ENCODE peak calls at places on chromosomes 12 and 14, in seven cellular contexts. L is GM12865, U is fibroblast of the aortic adventitia, T is A549, N is K562, Y is endothelial cell, D is AG10803. O is an unnamed sample.

GRCh38 chr14:60094306-60094897 is 2.7 kb downstream of the PCNX4 start:
- DNase-seq in U (peak; percentile 44), Y (peak; percentile 11), T (no peak), L (peak; percentile 68), D (peak; percentile 78), N (peak; percentile 35), O (peak; percentile 71)

GRCh38 chr12:5096241-5096880 is 52.7 kb downstream of the KCNA5 start:
- DNase-seq in U (peak; percentile 23), N (no peak), D (peak; percentile 80), Y (no peak), L (no peak), T (no peak), O (peak; percentile 47)

GRCh38 chr12:128617304-128617833 is 206.4 kb downstream of the SLC15A4 start:
- DNase-seq in D (no peak), U (no peak), L (no peak), T (no peak), Y (no peak), N (no peak), O (no peak)

GRCh38 chr12:109738878-109739665 is 25.4 kb downstream of the FAM222A start:
- DNase-seq in N (no peak), L (no peak), D (peak; percentile 31), Y (no peak), T (no peak), U (peak; percentile 29), O (no peak)

GRCh38 chr12:100793182-100793581 is 1.4 kb upstream of the ANO4 start:
- DNase-seq in D (peak; percentile 56), N (no peak), Y (no peak), U (peak; percentile 17), T (no peak), L (no peak), O (peak; percentile 45)

GRCh38 chr14:102727336-102728095 is 49.7 kb upstream of the TRAF3 start:
- DNase-seq in N (no peak), T (no peak), U (peak; percentile 13), L (no peak), D (no peak), Y (no peak), O (no peak)

GRCh38 chr14:25848601-25849000 is 749.2 kb downstream of the NOVA1 start:
- DNase-seq in N (no peak), D (no peak), Y (no peak), T (no peak), U (no peak), L (no peak), O (no peak)

GRCh38 chr12:52944683-52945388 is 4.1 kb upstream of the KRT18 start:
- DNase-seq in U (no peak), N (no peak), Y (no peak), L (no peak), D (no peak), T (no peak), O (no peak)

GRCh38 chr12:18165422-18165871 is 75.5 kb upstream of the RERGL start:
- DNase-seq in N (no peak), Y (no peak), L (peak; percentile 92), U (peak; percentile 55), D (peak; percentile 36), T (no peak), O (no peak)

GRCh38 chr12:121184425-121184824 is 25.5 kb upstream of the P2RX4 start:
- DNase-seq in T (no peak), U (no peak), D (no peak), Y (no peak), L (no peak), N (no peak), O (no peak)

GRCh38 chr12:51004504-51004903 is 21.7 kb downstream of the SLC11A2 start:
- DNase-seq in Y (no peak), D (no peak), N (no peak), L (no peak), T (no peak), U (no peak), O (no peak)

GRCh38 chr12:49440031-49440430 is 72.8 kb downstream of the SPATS2 start:
- DNase-seq in Y (no peak), L (no peak), U (no peak), T (no peak), N (no peak), D (no peak), O (no peak)

GRCh38 chr12:69999561-69999960 is 174.5 kb downstream of the MYRFL start:
- DNase-seq in D (no peak), T (no peak), U (no peak), N (no peak), L (no peak), Y (no peak), O (no peak)

GRCh38 chr14:99589651-99590530 is 14.1 kb downstream of the CCDC85C start:
- DNase-seq in Y (no peak), U (no peak), L (no peak), D (no peak), N (no peak), T (no peak), O (no peak)
- TF ChIP-seq CTCF in Y (no peak), U (no peak), L (no peak), D (no peak), N (no peak), T (no peak), O (no peak)

DNA sequence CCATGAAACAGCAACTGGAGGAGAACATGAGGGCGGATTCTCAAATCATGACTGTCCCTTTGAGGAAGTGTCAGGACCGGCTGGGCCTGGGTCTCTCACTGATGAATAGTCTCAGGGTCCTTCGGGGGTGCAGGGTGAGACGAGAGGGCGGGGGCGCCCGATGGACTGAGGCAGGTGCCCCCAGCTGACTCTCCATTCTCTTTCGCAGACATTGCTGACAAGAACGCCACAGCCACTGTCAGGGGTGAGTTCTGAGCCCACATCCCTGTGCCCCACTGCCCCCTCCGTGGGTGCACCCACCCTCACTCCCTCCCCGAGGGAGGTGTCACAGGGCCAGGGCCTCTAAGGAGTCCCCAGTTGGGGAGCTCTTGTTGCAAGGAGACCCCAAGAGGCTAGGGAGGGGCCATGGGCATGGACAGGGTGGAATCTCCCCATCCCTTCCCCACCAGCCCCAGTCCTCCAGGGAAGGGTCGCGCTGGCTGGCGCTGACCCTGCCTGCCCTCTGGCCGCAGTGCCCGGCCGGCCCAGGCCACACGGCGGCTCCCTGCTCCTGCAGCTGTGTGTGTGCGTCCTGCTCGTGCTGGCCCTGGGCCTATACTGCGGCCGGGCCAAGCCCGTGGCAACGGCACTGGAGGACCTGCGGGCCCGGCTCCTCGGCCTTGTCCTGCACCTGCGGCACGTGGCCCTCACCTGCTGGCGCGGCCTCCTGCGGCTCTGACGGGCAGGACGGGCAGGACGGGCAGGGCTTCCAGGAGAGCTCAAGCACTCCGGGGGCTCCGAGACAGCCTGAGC is 8.7 kb downstream of the C14orf180 start:
- DNase-seq in U (no peak), T (no peak), N (no peak), L (no peak), Y (no peak), D (no peak), O (no peak)
- TF ChIP-seq CTCF in U (no peak), T (no peak), N (no peak), L (no peak), Y (no peak), D (no peak), O (no peak)

DNA sequence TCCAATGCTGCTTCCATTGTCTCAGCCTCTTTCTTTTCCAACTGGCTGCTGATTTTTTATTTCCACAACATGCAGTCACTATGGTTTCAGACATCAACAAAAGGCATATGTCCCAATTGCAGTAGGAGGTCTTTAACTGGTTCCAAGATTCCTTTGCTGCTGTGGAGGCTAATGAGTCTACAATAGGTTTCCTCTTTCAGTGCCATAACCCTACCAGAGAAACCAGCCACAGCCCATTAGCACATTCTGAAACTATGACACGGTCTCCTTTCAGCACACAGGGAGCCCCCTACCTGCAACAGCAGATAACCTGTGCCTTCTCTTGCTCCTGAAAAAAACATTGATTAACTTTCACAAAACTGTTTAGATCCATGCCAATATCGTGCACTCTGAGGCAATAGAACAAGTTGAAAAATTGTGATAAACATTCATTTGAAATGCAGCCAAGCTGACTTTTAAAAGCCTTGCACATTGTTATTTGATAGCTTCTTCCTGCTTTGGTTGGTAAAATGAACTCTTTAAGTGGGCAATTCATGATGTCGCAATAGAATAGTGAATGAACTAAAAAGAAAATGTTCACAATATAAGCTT is 32.4 kb downstream of the PLEKHG7 start:
- DNase-seq in L (no peak), U (peak; percentile 92), T (no peak), Y (no peak), N (no peak), D (peak; percentile 95), O (no peak)
- TF ChIP-seq CTCF in L (no peak), U (no peak), T (no peak), Y (no peak), N (no peak), D (peak; percentile 33), O (no peak)

DNA sequence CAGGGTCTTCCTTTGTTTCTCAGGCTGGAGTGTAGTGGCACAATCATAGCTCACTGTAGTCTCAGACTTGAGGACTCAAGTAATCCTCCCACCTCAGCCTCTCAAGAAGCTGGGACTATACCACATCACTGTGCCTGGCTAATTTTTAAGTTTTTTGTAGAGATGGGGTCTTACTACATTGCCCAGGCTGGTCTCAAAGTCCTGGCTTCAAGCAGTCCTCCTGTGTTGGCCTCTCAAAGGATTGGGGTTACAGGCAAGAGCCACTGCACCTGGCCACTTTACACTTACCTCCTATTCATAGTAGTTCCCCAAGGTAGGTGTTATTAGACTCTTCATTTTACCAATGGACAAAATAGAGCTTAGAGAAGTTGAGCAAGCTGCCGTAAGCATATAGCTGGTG is 29.2 kb downstream of the STYX start:
- DNase-seq in L (no peak), U (no peak), N (no peak), Y (no peak), D (no peak), T (no peak), O (no peak)
- TF ChIP-seq CTCF in L (no peak), U (no peak), N (no peak), Y (no peak), D (no peak), T (no peak), O (no peak)

O was measured in cardiac muscle cell.